ENCODE peak calls at places on chromosomes 7 and 10, in ten cellular contexts. W, F, R, V, P, A, Y, Z, M and K are unnamed samples.

GRCh38 chr10:43390791-43391190 is 18.2 kb downstream of the HNRNPF start:
- DNase-seq in W (no peak), F (no peak), R (no peak), V (no peak), P (no peak), A (peak; percentile 42), Y (no peak), Z (no peak), M (peak; percentile 52), K (no peak)

GRCh38 chr10:52394246-52394645 is 80.2 kb downstream of the DKK1 start:
- DNase-seq in W (no peak), F (no peak), R (no peak), V (no peak), P (no peak), A (no peak), Y (no peak), Z (no peak), M (no peak), K (no peak)

GRCh38 chr7:40972426-40972825 is 730.5 kb downstream of the INHBA start:
- DNase-seq in W (no peak), F (no peak), R (no peak), V (no peak), P (no peak), A (no peak), Y (no peak), Z (no peak), M (no peak), K (no peak)

GRCh38 chr10:6274040-6274439 is 71.3 kb downstream of the PFKFB3 start:
- DNase-seq in W (no peak), F (no peak), R (no peak), V (no peak), P (no peak), A (peak; percentile 77), Y (no peak), Z (no peak), M (no peak), K (no peak)

GRCh38 chr10:96017227-96017687 is 26.1 kb upstream of the CCNJ start:
- DNase-seq in W (peak; percentile 32), F (peak; percentile 46), R (peak; percentile 69), V (no peak), P (peak; percentile 54), A (peak; percentile 68), Y (peak; percentile 21), Z (no peak), M (no peak), K (no peak)

GRCh38 chr10:24617771-24618396 is 105.8 kb downstream of the ARHGAP21 start:
- DNase-seq in W (no peak), F (peak; percentile 65), R (peak; percentile 45), V (peak; percentile 17), P (peak; percentile 89), A (peak; percentile 50), Y (peak; percentile 66), Z (peak; percentile 49), M (peak; percentile 71), K (peak; percentile 68)

GRCh38 chr10:120453319-120453718 is 3.7 kb upstream of the PLPP4 start:
- DNase-seq in W (no peak), F (no peak), R (no peak), V (no peak), P (no peak), A (no peak), Y (no peak), Z (no peak), M (no peak), K (no peak)

GRCh38 chr7:151279868-151280267 is 31.4 kb upstream of the SMARCD3 start:
- DNase-seq in W (no peak), F (no peak), R (no peak), V (no peak), P (no peak), A (no peak), Y (no peak), Z (no peak), M (no peak), K (no peak)

GRCh38 chr7:129189661-129190310 is 1.4 kb downstream of the SMO start:
- DNase-seq in W (no peak), F (no peak), R (no peak), V (no peak), P (no peak), A (no peak), Y (no peak), Z (no peak), M (peak; percentile 7), K (no peak)

GRCh38 chr7:129186749-129187260 is 1.6 kb upstream of the SMO start:
- DNase-seq in W (no peak), F (no peak), R (no peak), V (no peak), P (no peak), A (no peak), Y (no peak), Z (no peak), M (peak; percentile 5), K (no peak)

GRCh38 chr7:129188892-129189660 is 643 bp downstream of the SMO start:
- DNase-seq in W (no peak), F (no peak), R (peak; percentile 48), V (no peak), P (peak; percentile 72), A (no peak), Y (no peak), Z (peak; percentile 51), M (peak; percentile 69), K (no peak)

GRCh38 chr7:129187681-129188371 is 607 bp upstream of the SMO start:
- DNase-seq in W (no peak), F (no peak), R (peak; percentile 35), V (no peak), P (no peak), A (no peak), Y (no peak), Z (no peak), M (peak; percentile 70), K (no peak)

DNA sequence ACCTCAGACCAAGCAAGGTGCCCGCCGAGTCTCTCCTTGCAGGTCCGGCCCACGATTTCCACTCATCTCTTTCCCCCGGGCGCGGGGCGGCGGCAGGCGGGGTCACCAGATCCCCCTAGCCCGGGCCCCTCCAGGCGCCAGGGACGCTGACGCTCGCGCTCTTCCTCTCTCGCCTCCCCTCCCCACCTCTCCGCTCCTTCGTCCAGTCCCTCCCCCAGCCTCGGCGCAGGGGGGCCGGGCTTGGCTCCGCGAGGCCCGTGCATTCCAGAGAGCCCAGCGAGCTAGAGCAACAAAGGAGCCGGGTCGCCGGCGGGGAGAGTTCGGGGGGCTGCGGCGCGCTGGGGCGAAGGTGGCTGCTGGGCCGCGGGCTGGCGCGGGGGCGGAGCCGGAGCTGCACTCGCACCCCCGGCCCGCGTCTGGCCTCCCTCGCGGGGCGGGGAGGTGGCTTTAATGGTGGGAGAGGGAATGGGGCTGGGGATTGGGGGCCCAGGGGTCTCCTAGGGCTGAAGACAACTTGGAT is at the start of gene SMO:
- DNase-seq in W (no peak), F (peak; percentile 59), R (peak; percentile 53), V (no peak), P (peak; percentile 91), A (peak; percentile 55), Y (peak; percentile 45), Z (peak; percentile 80), M (peak; percentile 81), K (peak; percentile 37)
- TF ChIP-seq CTCF in W (no peak), F (no peak), R (no peak), V (no peak), P (no peak), A (no peak), Y (no peak), Z (no peak), M (no peak), K (no peak)

DNA sequence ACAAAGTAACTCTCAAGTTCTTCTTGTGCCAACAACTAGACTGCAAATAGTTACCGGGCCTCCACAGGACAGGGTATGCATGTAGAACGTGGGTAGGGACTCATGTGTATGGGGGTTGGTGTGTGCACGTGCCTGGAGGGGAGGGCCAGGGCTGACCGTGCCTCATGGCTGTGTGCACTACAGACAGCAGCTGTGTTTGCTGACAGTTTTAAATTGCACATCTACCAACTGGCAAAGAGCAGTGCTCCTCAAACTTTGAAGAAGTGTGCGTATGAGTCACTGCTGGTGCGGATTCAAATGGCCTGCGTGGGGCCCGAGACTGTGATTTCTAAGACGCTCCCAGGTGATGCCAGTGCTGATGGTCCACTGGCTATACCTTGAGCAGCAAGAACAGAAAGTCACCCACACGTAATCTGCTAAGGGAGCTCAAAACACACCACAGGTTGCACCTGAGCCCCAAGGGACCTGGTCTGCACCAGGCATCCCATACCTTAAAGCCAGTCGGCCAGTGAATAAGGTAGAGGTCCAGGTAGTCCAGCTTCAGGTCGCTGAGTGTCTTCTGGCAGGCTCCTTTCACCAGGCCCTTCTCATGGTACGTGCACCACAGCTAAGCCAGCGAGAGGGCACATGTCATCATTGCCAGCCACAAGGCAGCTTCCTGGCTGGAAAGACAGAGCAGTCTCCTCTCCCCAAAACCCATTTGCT is 8.5 kb downstream of the AKR1B1 start:
- DNase-seq in W (no peak), F (no peak), R (no peak), V (no peak), P (no peak), A (no peak), Y (peak; percentile 17), Z (no peak), M (no peak), K (no peak)
- TF ChIP-seq EP300 in W (no peak), F (no peak), R (no peak), V (no peak), P (no peak), A (no peak), Y (no peak), Z (no peak), M (no peak), K (no peak)

GRCh38 chr7:44965441-44965903 is 13.3 kb downstream of the MYO1G start:
- DNase-seq in W (no peak), F (no peak), R (no peak), V (no peak), P (peak; percentile 46), A (no peak), Y (no peak), Z (no peak), M (peak; percentile 37), K (no peak)

GRCh38 chr7:44967571-44968446 is 11.0 kb downstream of the MYO1G start:
- DNase-seq in W (no peak), F (peak; percentile 61), R (peak; percentile 26), V (no peak), P (peak; percentile 72), A (peak; percentile 68), Y (no peak), Z (no peak), M (peak; percentile 63), K (no peak)

GRCh38 chr7:44966731-44967538 is 11.9 kb downstream of the MYO1G start:
- DNase-seq in W (no peak), F (peak; percentile 50), R (no peak), V (no peak), P (no peak), A (no peak), Y (no peak), Z (no peak), M (peak; percentile 40), K (no peak)

GRCh38 chr7:44964831-44965440 is 13.9 kb downstream of the MYO1G start:
- DNase-seq in W (no peak), F (no peak), R (no peak), V (no peak), P (peak; percentile 51), A (no peak), Y (no peak), Z (no peak), M (peak; percentile 58), K (no peak)

DNA sequence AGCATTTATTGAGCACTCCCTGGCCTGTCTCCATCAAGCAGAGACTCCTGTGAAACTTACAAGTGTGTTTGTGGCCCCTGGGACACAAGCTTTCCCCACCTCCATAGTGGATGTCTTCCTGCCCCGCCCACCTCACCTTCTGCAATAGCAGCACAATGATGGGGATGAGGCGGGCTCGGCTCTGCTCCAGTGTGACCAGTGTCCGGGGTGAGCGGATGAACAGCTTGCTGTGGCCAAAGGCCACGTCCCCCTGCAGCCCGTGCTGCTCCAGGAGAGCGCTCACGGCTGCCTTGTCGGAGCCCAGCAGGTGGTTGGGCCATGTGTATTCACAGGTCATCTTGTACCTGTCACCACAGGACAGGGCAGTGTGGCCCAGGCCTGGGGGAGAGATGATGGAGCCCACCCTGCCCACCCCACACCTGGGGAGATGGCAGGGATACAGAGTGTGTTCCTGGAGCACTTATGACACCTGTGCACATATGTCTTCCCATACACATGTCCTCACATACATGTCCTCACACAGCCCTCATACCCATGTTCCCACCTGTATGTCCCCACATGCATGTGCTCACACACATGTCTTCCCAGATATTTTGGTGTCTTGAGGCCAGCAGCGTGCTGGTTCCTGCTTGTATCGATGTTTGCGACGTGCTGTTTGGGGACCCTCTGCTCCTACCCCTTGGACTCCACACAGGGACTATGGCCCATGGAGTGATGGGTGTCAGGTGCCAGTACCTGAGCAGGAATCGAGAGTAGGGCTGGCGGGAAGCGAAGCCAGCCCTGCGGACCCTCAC is 12.7 kb downstream of the MYO1G start:
- DNase-seq in W (no peak), F (no peak), R (no peak), V (no peak), P (no peak), A (no peak), Y (no peak), Z (no peak), M (peak; percentile 39), K (no peak)
- TF ChIP-seq POLR2A in W (peak; percentile 41), F (no peak), R (no peak), V (no peak), P (no peak), A (no peak), Y (no peak), Z (no peak), M (no peak), K (no peak)

DNA sequence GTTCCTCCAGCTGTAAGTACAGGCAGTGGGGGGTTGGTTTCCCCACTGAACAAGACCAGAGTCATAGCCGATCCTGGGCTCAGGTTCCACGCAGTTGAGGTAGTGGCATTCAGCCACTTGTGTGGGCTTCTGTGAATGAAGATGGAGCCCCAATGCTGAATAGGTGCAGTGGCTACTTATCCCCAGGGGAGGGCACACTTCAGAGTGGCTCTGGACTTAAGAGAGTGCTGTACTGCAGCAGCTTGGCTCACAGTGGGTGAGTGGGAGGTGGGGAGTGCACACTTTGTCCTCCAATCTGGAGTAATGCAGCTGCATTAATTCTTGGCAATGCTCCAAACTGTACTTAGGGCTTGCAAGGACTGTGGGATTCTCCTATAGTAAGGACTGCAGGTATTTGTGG is 81.9 kb downstream of the BUB3 start:
- DNase-seq in W (no peak), F (no peak), R (no peak), V (no peak), P (no peak), A (peak; percentile 9), Y (no peak), Z (no peak), M (no peak), K (no peak)
- TF ChIP-seq CTCF in W (peak; percentile 30), F (no peak), R (no peak), V (no peak), P (peak; percentile 47), A (peak; percentile 29), Y (no peak), Z (no peak), M (no peak), K (no peak)